ENCODE peak calls at places on chromosomes 16 and 17, in four cellular contexts. G, S, A and N are unnamed samples.

GRCh38 chr16:71709231-71709781 is 15.2 kb downstream of the PHLPP2 start:
- DNase-seq in G (no peak), A (no peak), S (no peak), N (no peak)

GRCh38 chr17:16286947-16287562 is 66.2 kb downstream of the CENPV start:
- DNase-seq in G (peak), A (no peak), S (peak), N (no peak)

GRCh38 chr16:990516-991291 is 9.1 kb downstream of the SOX8 start:
- DNase-seq in S (no peak), A (no peak), G (no peak), N (no peak)

GRCh38 chr17:42000399-42001076 is 16.7 kb downstream of the DNAJC7 start:
- DNase-seq in A (no peak), G (no peak), S (no peak), N (no peak)

GRCh38 chr16:85200471-85201278 is 88.4 kb upstream of the CIBAR2 start:
- DNase-seq in G (no peak), S (peak), A (no peak), N (no peak)

GRCh38 chr17:72822358-72823023 is 270.0 kb downstream of the SLC39A11 start:
- DNase-seq in A (no peak), S (no peak), G (no peak), N (no peak)

GRCh38 chr17:41547378-41547841 is 19.3 kb upstream of the KRT19 start:
- DNase-seq in G (no peak), S (no peak), A (no peak), N (no peak)

GRCh38 chr17:57940217-57940616 is 15.0 kb downstream of the CUEDC1 start:
- DNase-seq in G (no peak), S (no peak), A (no peak), N (no peak)

GRCh38 chr17:74904687-74905409 is 11.4 kb upstream of the FADS6 start:
- DNase-seq in G (no peak), A (no peak), S (no peak), N (no peak)

GRCh38 chr17:59859444-59860025 is 33.2 kb downstream of the TUBD1 start:
- DNase-seq in S (peak), A (no peak), G (no peak), N (no peak)

GRCh38 chr17:68461589-68461988 is 4.3 kb upstream of the WIPI1 start:
- DNase-seq in A (no peak), S (no peak), G (no peak), N (no peak)

GRCh38 chr17:78875738-78876597 is 27.0 kb downstream of the CEP295NL start:
- DNase-seq in A (no peak), S (no peak), G (no peak), N (peak)

GRCh38 chr17:81056352-81056751 is 21.4 kb downstream of the BAIAP2 start:
- DNase-seq in S (no peak), A (no peak), G (no peak), N (peak)

GRCh38 chr17:81057777-81058176 is 22.8 kb downstream of the BAIAP2 start:
- DNase-seq in A (no peak), S (no peak), G (no peak), N (no peak)

GRCh38 chr17:81058263-81058871 is 23.4 kb downstream of the BAIAP2 start:
- DNase-seq in G (no peak), S (no peak), A (no peak), N (no peak)

GRCh38 chr17:81059026-81059425 is 24.1 kb downstream of the BAIAP2 start:
- DNase-seq in S (no peak), G (no peak), A (no peak), N (no peak)

GRCh38 chr17:81057079-81057730 is 22.3 kb downstream of the BAIAP2 start:
- DNase-seq in A (no peak), S (peak), G (no peak), N (no peak)
- TF ChIP-seq SPI1 in A (no peak), S (peak), G (no peak), N (no peak)

GRCh38 chr17:17971431-17972125 is 622 bp downstream of the TOM1L2 start:
- DNase-seq in G (no peak), A (no peak), S (no peak), N (peak)
- TF ChIP-seq SPI1 in G (no peak), A (no peak), S (no peak), N (no peak)

DNA sequence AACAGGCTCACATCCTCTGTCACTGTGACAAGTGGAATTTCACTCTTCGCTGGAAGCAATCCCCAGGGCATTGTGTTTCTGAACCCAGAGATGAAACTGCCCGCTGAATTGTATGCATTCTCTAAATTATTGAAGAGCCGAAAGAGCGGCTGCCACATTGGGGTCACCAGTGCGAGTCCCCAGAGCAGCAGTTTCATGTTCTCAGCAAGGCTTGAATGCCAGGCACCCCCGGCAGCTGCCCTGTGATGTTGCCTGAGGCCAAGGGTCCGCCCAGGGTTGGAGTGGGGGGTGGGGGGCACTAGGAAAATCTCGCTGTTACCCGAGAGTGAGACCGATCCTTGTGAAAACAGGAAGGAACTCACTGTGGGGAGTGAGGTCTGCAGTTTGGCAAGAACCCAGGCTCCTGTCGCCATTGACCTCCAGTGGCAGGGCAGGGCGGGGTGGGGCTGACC is 20.7 kb upstream of the BCAR1 start:
- DNase-seq in G (peak), A (no peak), S (no peak), N (no peak)
- TF ChIP-seq SPI1 in G (peak), A (peak), S (no peak), N (no peak)

GRCh38 chr16:86476956-86477530 is 33.3 kb upstream of the FOXF1 start:
- DNase-seq in S (no peak), A (no peak), G (no peak), N (no peak)
- TF ChIP-seq SPI1 in S (no peak), A (no peak), G (no peak), N (no peak)

DNA sequence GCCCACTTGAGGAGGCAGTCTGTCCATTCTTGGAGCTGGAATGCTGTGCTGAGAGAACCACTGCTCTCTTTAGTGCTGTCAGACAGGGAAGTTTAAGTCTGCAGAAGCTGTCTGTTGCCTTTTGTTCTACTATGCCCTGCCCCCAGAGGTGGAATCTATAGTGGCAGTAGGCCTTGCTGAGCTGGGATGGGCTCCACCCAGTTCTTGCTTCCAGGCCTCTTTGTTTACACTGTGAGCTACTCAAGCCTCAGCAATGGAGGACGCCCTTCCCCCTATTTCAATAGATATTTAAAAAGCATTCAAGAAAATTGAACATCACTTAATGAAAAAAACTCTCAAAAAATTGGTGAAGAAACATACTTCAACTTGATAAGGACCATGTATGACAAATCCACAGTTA is 313.5 kb downstream of the PHKB start:
- DNase-seq in S (peak), A (no peak), G (no peak), N (no peak)
- TF ChIP-seq SPI1 in S (no peak), A (no peak), G (no peak), N (no peak)